ENCODE peak calls at places on chromosome 6, in ten cellular contexts. O is thyroid gland; M is activated T-cell treated with anti-CD3 and anti-CD28 coated beads for 1 hour; H is HTR-8/SVneo; Z is activated CD4-positive, alpha-beta T cell treated with anti-CD3 and anti-CD28 coated beads, Interleukin-2, amount 50 U/mL, for 1 hour; G is stimulated activated CD8-positive, alpha-beta memory T cell treated with anti-CD3 and anti-CD28 coated beads, Interleukin-4, amount 100 ng/mL, for 1 hour; J is T-helper 2 cell; X is BE2C; K is stomach; C is B cell. N is an unnamed sample.

GRCh38 chr6:149934249-149935156 is 7.3 kb upstream of the ULBP2 start:
- DNase-seq in J (peak; percentile 53), M (peak; percentile 64), C (no peak), X (peak; percentile 49), O (peak; percentile 68), Z (peak; percentile 73), K (peak; percentile 73), H (no peak), G (peak; percentile 59), N (no peak)

GRCh38 chr6:132931937-132932336 is 117.6 kb downstream of the RPS12 start:
- DNase-seq in Z (no peak), H (peak; percentile 58), K (no peak), J (no peak), O (no peak), M (no peak), C (no peak), G (no peak), X (no peak), N (no peak)

GRCh38 chr6:136317976-136318375 is 28.3 kb upstream of the BCLAF1 start:
- DNase-seq in M (no peak), C (no peak), K (no peak), O (no peak), X (no peak), J (no peak), Z (no peak), G (no peak), H (no peak), N (no peak)

GRCh38 chr6:37018152-37019064 is 13.0 kb downstream of the FGD2 start:
- DNase-seq in M (peak; percentile 82), K (peak; percentile 94), C (peak; percentile 79), O (peak; percentile 97), G (peak; percentile 76), H (peak; percentile 91), Z (peak; percentile 91), J (peak; percentile 65), X (peak; percentile 93), N (peak; percentile 94)

GRCh38 chr6:150334790-150335783 is 33.7 kb upstream of the IYD start:
- DNase-seq in J (peak; percentile 18), Z (no peak), M (no peak), O (peak; percentile 43), C (peak; percentile 39), X (peak; percentile 29), H (peak; percentile 43), G (no peak), K (no peak), N (no peak)

GRCh38 chr6:128242765-128243403 is 277.5 kb downstream of the PTPRK start:
- DNase-seq in X (no peak), G (no peak), H (peak; percentile 3), M (no peak), O (no peak), J (no peak), C (no peak), K (no peak), Z (no peak), N (no peak)

GRCh38 chr6:31946370-31946885 is 533 bp downstream of the CFB start:
- DNase-seq in K (no peak), O (no peak), J (no peak), G (no peak), X (no peak), C (no peak), M (no peak), H (no peak), Z (no peak), N (no peak)

GRCh38 chr6:20182926-20183521 is 29.2 kb downstream of the MBOAT1 start:
- DNase-seq in Z (no peak), O (peak; percentile 95), C (no peak), J (no peak), G (no peak), H (no peak), K (peak; percentile 93), X (no peak), M (no peak), N (peak; percentile 80)

GRCh38 chr6:170085475-170086401 is 205.1 kb downstream of the DLL1 start:
- DNase-seq in G (no peak), H (no peak), O (no peak), Z (no peak), J (no peak), K (peak; percentile 25), M (no peak), X (no peak), C (no peak), N (peak; percentile 49)

GRCh38 chr6:132892929-132893771 is 78.8 kb downstream of the RPS12 start:
- DNase-seq in K (no peak), Z (no peak), O (no peak), J (no peak), M (no peak), G (no peak), X (no peak), H (no peak), C (no peak), N (no peak)

GRCh38 chr6:37456816-37457560 is 24.0 kb downstream of the CMTR1 start:
- DNase-seq in M (no peak), G (no peak), K (no peak), H (no peak), Z (no peak), J (no peak), X (no peak), O (no peak), C (no peak), N (no peak)

N was measured in upper lobe of right lung.